ENCODE peak calls at places on chromosomes 1 and 21, in eight cellular contexts. One of them, this sample, is unnamed.

GRCh38 chr1:168455764-168456163 is 88.0 kb downstream of the XCL2 start:
- DNase-seq in progenitor cell of endocrine pancreas: no peak
- DNase-seq in tibial nerve: no peak
- DNase-seq in fibroblast of lung: no peak
- DNase-seq in GM10248: no peak
- DNase-seq in AG09319: no peak
- DNase-seq in Calu3: no peak
- DNase-seq in IMR-90: peak; percentile 44
- DNase-seq in this sample: no peak

GRCh38 chr21:42319368-42319767 is 4.2 kb upstream of the TFF3 start:
- DNase-seq in progenitor cell of endocrine pancreas: no peak
- DNase-seq in tibial nerve: no peak
- DNase-seq in fibroblast of lung: no peak
- DNase-seq in GM10248: peak; percentile 47
- DNase-seq in AG09319: no peak
- DNase-seq in Calu3: no peak
- DNase-seq in IMR-90: no peak
- DNase-seq in this sample: no peak

GRCh38 chr1:232974971-232975370 is 24.6 kb downstream of the NTPCR start:
- DNase-seq in progenitor cell of endocrine pancreas: no peak
- DNase-seq in tibial nerve: no peak
- DNase-seq in fibroblast of lung: peak; percentile 88
- DNase-seq in GM10248: no peak
- DNase-seq in AG09319: peak; percentile 46
- DNase-seq in Calu3: no peak
- DNase-seq in IMR-90: peak; percentile 80
- DNase-seq in this sample: no peak

GRCh38 chr1:183945432-183946308 is 91.9 kb downstream of the COLGALT2 start:
- DNase-seq in progenitor cell of endocrine pancreas: no peak
- DNase-seq in tibial nerve: no peak
- DNase-seq in fibroblast of lung: no peak
- DNase-seq in GM10248: no peak
- DNase-seq in AG09319: no peak
- DNase-seq in Calu3: no peak
- DNase-seq in IMR-90: no peak
- DNase-seq in this sample: no peak

GRCh38 chr1:94284481-94284880 is 47.1 kb upstream of the ARHGAP29 start:
- DNase-seq in progenitor cell of endocrine pancreas: no peak
- DNase-seq in tibial nerve: no peak
- DNase-seq in fibroblast of lung: peak; percentile 34
- DNase-seq in GM10248: no peak
- DNase-seq in AG09319: no peak
- DNase-seq in Calu3: no peak
- DNase-seq in IMR-90: peak; percentile 48
- DNase-seq in this sample: no peak

GRCh38 chr21:18340387-18340942 is 63.1 kb downstream of the TMPRSS15 start:
- DNase-seq in progenitor cell of endocrine pancreas: no peak
- DNase-seq in tibial nerve: no peak
- DNase-seq in fibroblast of lung: no peak
- DNase-seq in GM10248: no peak
- DNase-seq in AG09319: no peak
- DNase-seq in Calu3: no peak
- DNase-seq in IMR-90: no peak
- DNase-seq in this sample: no peak

GRCh38 chr1:230713915-230714764 is at the start of gene AGT:
- DNase-seq in progenitor cell of endocrine pancreas: no peak
- DNase-seq in tibial nerve: peak; percentile 64
- DNase-seq in fibroblast of lung: peak; percentile 90
- DNase-seq in GM10248: no peak
- DNase-seq in AG09319: peak; percentile 63
- DNase-seq in Calu3: peak; percentile 79
- DNase-seq in IMR-90: peak; percentile 92
- DNase-seq in this sample: no peak

GRCh38 chr1:43776043-43776761 is 68.9 kb downstream of the ST3GAL3 start:
- DNase-seq in progenitor cell of endocrine pancreas: no peak
- DNase-seq in tibial nerve: no peak
- DNase-seq in fibroblast of lung: peak; percentile 72
- DNase-seq in GM10248: no peak
- DNase-seq in AG09319: peak; percentile 69
- DNase-seq in Calu3: no peak
- DNase-seq in IMR-90: peak; percentile 89
- DNase-seq in this sample: no peak

GRCh38 chr1:17929224-17929623 is 174.1 kb downstream of the ACTL8 start:
- DNase-seq in progenitor cell of endocrine pancreas: no peak
- DNase-seq in tibial nerve: no peak
- DNase-seq in fibroblast of lung: no peak
- DNase-seq in GM10248: no peak
- DNase-seq in AG09319: no peak
- DNase-seq in Calu3: no peak
- DNase-seq in IMR-90: no peak
- DNase-seq in this sample: no peak

GRCh38 chr1:26861286-26861701 is 1.7 kb upstream of the SFN start:
- DNase-seq in progenitor cell of endocrine pancreas: no peak
- DNase-seq in tibial nerve: no peak
- DNase-seq in fibroblast of lung: peak; percentile 14
- DNase-seq in GM10248: no peak
- DNase-seq in AG09319: no peak
- DNase-seq in Calu3: no peak
- DNase-seq in IMR-90: peak; percentile 46
- DNase-seq in this sample: no peak
- TF ChIP-seq CTCF in progenitor cell of endocrine pancreas: peak; percentile 12
- TF ChIP-seq CTCF in tibial nerve: no peak
- TF ChIP-seq CTCF in fibroblast of lung: peak; percentile 27
- TF ChIP-seq CTCF in GM10248: no peak
- TF ChIP-seq CTCF in AG09319: peak; percentile 13
- TF ChIP-seq CTCF in Calu3: no peak
- TF ChIP-seq CTCF in IMR-90: peak; percentile 43
- TF ChIP-seq CTCF in this sample: no peak

GRCh38 chr1:58162952-58163550 is 383.5 kb downstream of the OMA1 start:
- DNase-seq in progenitor cell of endocrine pancreas: peak; percentile 37
- DNase-seq in tibial nerve: peak; percentile 54
- DNase-seq in fibroblast of lung: peak; percentile 62
- DNase-seq in GM10248: no peak
- DNase-seq in AG09319: peak; percentile 16
- DNase-seq in Calu3: peak; percentile 81
- DNase-seq in IMR-90: peak; percentile 52
- DNase-seq in this sample: no peak
- TF ChIP-seq CTCF in progenitor cell of endocrine pancreas: peak; percentile 90
- TF ChIP-seq CTCF in tibial nerve: peak; percentile 79
- TF ChIP-seq CTCF in fibroblast of lung: peak; percentile 97
- TF ChIP-seq CTCF in GM10248: peak; percentile 69
- TF ChIP-seq CTCF in AG09319: peak; percentile 91
- TF ChIP-seq CTCF in Calu3: peak; percentile 76
- TF ChIP-seq CTCF in IMR-90: peak; percentile 72
- TF ChIP-seq CTCF in this sample: no peak

DNA sequence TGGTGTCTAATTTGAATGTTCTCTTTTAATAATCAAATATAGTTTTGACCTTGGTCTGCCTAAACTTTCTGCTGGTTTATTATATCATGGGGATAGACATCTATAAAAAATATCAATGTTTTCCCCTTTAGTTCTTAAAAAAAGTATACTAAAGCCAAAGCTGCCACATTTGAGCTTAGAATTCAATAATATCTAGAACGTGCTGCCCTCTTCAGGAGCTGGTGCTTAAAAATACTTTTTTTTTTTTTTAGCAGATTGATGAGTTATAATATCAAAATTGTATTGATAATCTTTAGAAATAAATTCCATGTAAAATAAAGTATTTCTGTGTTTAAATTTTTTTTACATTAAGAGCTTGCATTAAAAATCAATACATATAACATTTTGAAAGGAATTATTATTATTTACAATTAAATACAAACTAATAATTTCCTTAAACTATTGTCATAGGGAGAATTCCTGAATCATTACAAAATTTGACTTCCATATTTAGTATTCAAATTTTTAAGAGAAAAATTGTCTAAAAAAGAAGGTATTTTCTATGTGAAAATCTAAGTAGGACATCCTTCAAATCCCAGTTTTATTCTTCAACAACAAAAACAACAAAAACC is 40.1 kb upstream of the ADGRL2 start:
- DNase-seq in progenitor cell of endocrine pancreas: no peak
- DNase-seq in tibial nerve: no peak
- DNase-seq in fibroblast of lung: peak; percentile 27
- DNase-seq in GM10248: no peak
- DNase-seq in AG09319: peak; percentile 18
- DNase-seq in Calu3: no peak
- DNase-seq in IMR-90: peak; percentile 45
- DNase-seq in this sample: no peak
- TF ChIP-seq CTCF in progenitor cell of endocrine pancreas: peak; percentile 24
- TF ChIP-seq CTCF in tibial nerve: no peak
- TF ChIP-seq CTCF in fibroblast of lung: peak; percentile 52
- TF ChIP-seq CTCF in GM10248: peak; percentile 28
- TF ChIP-seq CTCF in AG09319: peak; percentile 49
- TF ChIP-seq CTCF in Calu3: no peak
- TF ChIP-seq CTCF in IMR-90: peak; percentile 54
- TF ChIP-seq CTCF in this sample: no peak

GRCh38 chr1:167105841-167106461 is 12.1 kb downstream of the STYXL2 start:
- DNase-seq in progenitor cell of endocrine pancreas: no peak
- DNase-seq in tibial nerve: no peak
- DNase-seq in fibroblast of lung: no peak
- DNase-seq in GM10248: no peak
- DNase-seq in AG09319: no peak
- DNase-seq in Calu3: no peak
- DNase-seq in IMR-90: no peak
- DNase-seq in this sample: no peak
- TF ChIP-seq CTCF in progenitor cell of endocrine pancreas: no peak
- TF ChIP-seq CTCF in tibial nerve: no peak
- TF ChIP-seq CTCF in fibroblast of lung: no peak
- TF ChIP-seq CTCF in GM10248: no peak
- TF ChIP-seq CTCF in AG09319: no peak
- TF ChIP-seq CTCF in Calu3: no peak
- TF ChIP-seq CTCF in IMR-90: no peak
- TF ChIP-seq CTCF in this sample: no peak

GRCh38 chr1:173193639-173194038 is 13.5 kb downstream of the TNFSF4 start:
- DNase-seq in progenitor cell of endocrine pancreas: no peak
- DNase-seq in tibial nerve: no peak
- DNase-seq in fibroblast of lung: peak; percentile 91
- DNase-seq in GM10248: no peak
- DNase-seq in AG09319: no peak
- DNase-seq in Calu3: no peak
- DNase-seq in IMR-90: peak; percentile 47
- DNase-seq in this sample: no peak

GRCh38 chr1:173190101-173190895 is 16.8 kb downstream of the TNFSF4 start:
- DNase-seq in progenitor cell of endocrine pancreas: no peak
- DNase-seq in tibial nerve: peak; percentile 82
- DNase-seq in fibroblast of lung: peak; percentile 90
- DNase-seq in GM10248: no peak
- DNase-seq in AG09319: no peak
- DNase-seq in Calu3: peak; percentile 87
- DNase-seq in IMR-90: peak; percentile 62
- DNase-seq in this sample: no peak

GRCh38 chr1:173191011-173191410 is 16.1 kb downstream of the TNFSF4 start:
- DNase-seq in progenitor cell of endocrine pancreas: no peak
- DNase-seq in tibial nerve: no peak
- DNase-seq in fibroblast of lung: peak; percentile 36
- DNase-seq in GM10248: no peak
- DNase-seq in AG09319: no peak
- DNase-seq in Calu3: no peak
- DNase-seq in IMR-90: no peak
- DNase-seq in this sample: no peak

GRCh38 chr1:173187838-173188237 is 19.3 kb downstream of the TNFSF4 start:
- DNase-seq in progenitor cell of endocrine pancreas: no peak
- DNase-seq in tibial nerve: no peak
- DNase-seq in fibroblast of lung: peak; percentile 8
- DNase-seq in GM10248: no peak
- DNase-seq in AG09319: no peak
- DNase-seq in Calu3: no peak
- DNase-seq in IMR-90: no peak
- DNase-seq in this sample: no peak
- TF ChIP-seq CTCF in progenitor cell of endocrine pancreas: no peak
- TF ChIP-seq CTCF in tibial nerve: no peak
- TF ChIP-seq CTCF in fibroblast of lung: no peak
- TF ChIP-seq CTCF in GM10248: no peak
- TF ChIP-seq CTCF in AG09319: no peak
- TF ChIP-seq CTCF in Calu3: no peak
- TF ChIP-seq CTCF in IMR-90: no peak
- TF ChIP-seq CTCF in this sample: no peak

DNA sequence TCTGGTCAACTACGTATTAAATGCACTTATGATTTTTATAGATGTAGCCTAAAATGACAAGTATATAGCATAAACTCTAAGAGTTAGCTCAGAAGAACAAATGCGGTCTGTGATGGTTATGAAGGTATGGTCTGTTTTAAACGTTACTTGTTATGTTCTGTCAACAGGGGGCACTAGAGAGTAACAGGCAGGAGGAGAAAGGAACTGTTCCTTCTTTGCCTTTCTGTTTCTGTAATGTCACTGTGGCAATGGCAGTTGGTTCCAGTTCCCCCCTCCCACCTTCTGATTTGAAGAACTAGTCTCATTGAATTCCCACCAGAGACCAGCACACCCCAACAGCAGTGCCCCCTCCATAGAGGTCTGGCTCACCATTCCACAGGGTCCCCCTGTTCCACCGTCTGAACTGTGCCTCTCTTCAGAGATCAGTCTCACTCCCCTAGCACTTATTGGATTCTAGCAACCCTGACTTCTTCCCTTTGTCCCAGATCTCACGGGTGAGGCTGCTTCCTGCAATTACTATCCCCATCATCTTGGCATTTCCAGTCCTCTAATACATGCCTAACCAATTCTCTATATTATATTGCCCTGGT is 14.0 kb downstream of the KRTAP24-1 start:
- DNase-seq in progenitor cell of endocrine pancreas: no peak
- DNase-seq in tibial nerve: no peak
- DNase-seq in fibroblast of lung: no peak
- DNase-seq in GM10248: no peak
- DNase-seq in AG09319: no peak
- DNase-seq in Calu3: no peak
- DNase-seq in IMR-90: no peak
- DNase-seq in this sample: no peak
- TF ChIP-seq CTCF in progenitor cell of endocrine pancreas: peak; percentile 36
- TF ChIP-seq CTCF in tibial nerve: no peak
- TF ChIP-seq CTCF in fibroblast of lung: no peak
- TF ChIP-seq CTCF in GM10248: no peak
- TF ChIP-seq CTCF in AG09319: no peak
- TF ChIP-seq CTCF in Calu3: no peak
- TF ChIP-seq CTCF in IMR-90: no peak
- TF ChIP-seq CTCF in this sample: no peak

DNA sequence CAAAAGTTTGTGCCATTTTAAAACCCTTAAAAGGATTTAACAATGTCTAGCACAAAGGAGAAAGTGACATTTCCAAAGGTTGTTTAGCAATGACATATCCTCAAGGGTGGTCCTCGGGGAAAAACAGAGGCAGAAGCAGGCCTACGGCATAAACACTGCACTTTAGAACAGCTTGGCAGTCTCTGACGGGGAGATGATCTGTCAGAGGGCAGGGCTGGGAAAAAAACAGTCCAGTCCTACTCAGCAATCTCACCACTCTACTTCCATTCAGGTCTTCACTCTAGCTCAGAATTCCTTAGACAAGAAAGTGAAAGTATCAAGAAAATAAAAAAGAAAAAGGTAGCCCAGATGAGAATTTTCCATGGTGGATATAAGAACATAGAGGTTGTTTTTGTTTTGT is 4.1 kb downstream of the CRYZ start:
- DNase-seq in progenitor cell of endocrine pancreas: no peak
- DNase-seq in tibial nerve: no peak
- DNase-seq in fibroblast of lung: no peak
- DNase-seq in GM10248: no peak
- DNase-seq in AG09319: no peak
- DNase-seq in Calu3: no peak
- DNase-seq in IMR-90: peak; percentile 26
- DNase-seq in this sample: no peak
- TF ChIP-seq CTCF in progenitor cell of endocrine pancreas: no peak
- TF ChIP-seq CTCF in tibial nerve: no peak
- TF ChIP-seq CTCF in fibroblast of lung: no peak
- TF ChIP-seq CTCF in GM10248: no peak
- TF ChIP-seq CTCF in AG09319: no peak
- TF ChIP-seq CTCF in Calu3: no peak
- TF ChIP-seq CTCF in IMR-90: no peak
- TF ChIP-seq CTCF in this sample: no peak

GRCh38 chr1:199113265-199113869 is 474.5 kb downstream of the PTPRC start:
- DNase-seq in progenitor cell of endocrine pancreas: no peak
- DNase-seq in tibial nerve: peak; percentile 13
- DNase-seq in fibroblast of lung: peak; percentile 71
- DNase-seq in GM10248: peak; percentile 10
- DNase-seq in AG09319: peak; percentile 35
- DNase-seq in Calu3: peak; percentile 69
- DNase-seq in IMR-90: peak; percentile 82
- DNase-seq in this sample: peak; percentile 21
- TF ChIP-seq CTCF in progenitor cell of endocrine pancreas: peak; percentile 67
- TF ChIP-seq CTCF in tibial nerve: peak; percentile 39
- TF ChIP-seq CTCF in fibroblast of lung: peak; percentile 93
- TF ChIP-seq CTCF in GM10248: peak; percentile 54
- TF ChIP-seq CTCF in AG09319: peak; percentile 85
- TF ChIP-seq CTCF in Calu3: peak; percentile 77
- TF ChIP-seq CTCF in IMR-90: peak; percentile 87
- TF ChIP-seq CTCF in this sample: no peak